ENCODE peak calls at places on chromosome 1, in five cellular contexts. W is GM20000; G is SK-MEL-5; K is iPS-NIHi11; Y is activated naive CD4-positive, alpha-beta T cell treated with anti-CD3 and anti-CD28 coated beads, Interleukin-2, amount 50 U/mL, for 16 hours. S is an unnamed sample.

GRCh38 chr1:89499320-89499719 is 25.3 kb upstream of the LRRC8B start:
- DNase-seq in K (no peak), Y (no peak), G (peak), W (no peak), S (no peak)

GRCh38 chr1:155646307-155646706 is 36.3 kb downstream of the MSTO1 start:
- DNase-seq in K (no peak), Y (no peak), W (no peak), G (peak), S (no peak)

GRCh38 chr1:205970486-205970885 is 27.2 kb upstream of the SLC26A9 start:
- DNase-seq in K (no peak), W (no peak), Y (no peak), G (no peak), S (no peak)

GRCh38 chr1:42983253-42983652 is 24.6 kb upstream of the SLC2A1 start:
- DNase-seq in K (no peak), Y (no peak), G (no peak), W (no peak), S (no peak)

GRCh38 chr1:199774433-199775089 is 252.9 kb upstream of the NR5A2 start:
- DNase-seq in K (no peak), Y (no peak), W (no peak), G (no peak), S (no peak)

GRCh38 chr1:10631811-10632481 is 157.2 kb downstream of the PEX14 start:
- DNase-seq in W (no peak), K (no peak), Y (peak), G (no peak), S (no peak)

GRCh38 chr1:4960336-4960735 is 305.9 kb downstream of the AJAP1 start:
- DNase-seq in W (no peak), Y (no peak), G (no peak), K (no peak), S (no peak)

GRCh38 chr1:232627645-232628334 is 2.1 kb downstream of the SIPA1L2 start:
- DNase-seq in G (peak), W (peak), Y (no peak), K (peak), S (peak)

GRCh38 chr1:193417945-193418744 is 231.7 kb upstream of the B3GALT2 start:
- DNase-seq in Y (no peak), W (no peak), G (peak), K (no peak), S (peak)

GRCh38 chr1:210373878-210374599 is 45.3 kb downstream of the HHAT start:
- DNase-seq in K (peak), Y (peak), G (peak), W (peak), S (peak)

GRCh38 chr1:235919797-235920475 is 53.2 kb upstream of the LYST start:
- DNase-seq in W (no peak), G (peak), K (peak), Y (no peak), S (no peak)

GRCh38 chr1:25810341-25811299 is 9.1 kb upstream of the MTFR1L start:
- DNase-seq in K (peak), W (peak), G (peak), Y (peak), S (peak)

GRCh38 chr1:43101061-43101460 is 71.0 kb downstream of the EBNA1BP2 start:
- DNase-seq in G (no peak), Y (no peak), W (no peak), K (no peak), S (no peak)

GRCh38 chr1:31943546-31944184 is 5.5 kb upstream of the PTP4A2 start:
- DNase-seq in W (no peak), G (peak), K (no peak), Y (no peak), S (peak)

GRCh38 chr1:221637641-221638041 is 104.2 kb downstream of the DUSP10 start:
- DNase-seq in K (no peak), W (no peak), Y (no peak), G (peak), S (no peak)

GRCh38 chr1:2495546-2495945 is 19.5 kb downstream of the PLCH2 start:
- DNase-seq in W (no peak), G (no peak), Y (no peak), K (no peak), S (no peak)

GRCh38 chr1:16367258-16367967 is 371 bp downstream of the SZRD1 start:
- DNase-seq in Y (peak), G (peak), K (peak), W (peak), S (peak)

GRCh38 chr1:9326596-9326995 is 33.9 kb downstream of the SPSB1 start:
- DNase-seq in W (no peak), G (no peak), K (no peak), Y (no peak), S (no peak)

GRCh38 chr1:6467744-6468688 is 2.0 kb upstream of the TNFRSF25 start:
- DNase-seq in Y (no peak), G (no peak), K (no peak), W (no peak), S (no peak)

GRCh38 chr1:212858461-212859265 is 588 bp downstream of the FLVCR1 start:
- DNase-seq in W (peak), Y (no peak), G (peak), K (no peak), S (peak)

GRCh38 chr1:66676616-66677298 is 75.5 kb upstream of the DYNLT5 start:
- DNase-seq in K (no peak), Y (no peak), W (no peak), G (no peak), S (peak)

GRCh38 chr1:203462878-203463277 is 12.7 kb upstream of the PRELP start:
- DNase-seq in K (no peak), Y (no peak), W (no peak), G (no peak), S (no peak)

GRCh38 chr1:150227228-150227627 is 8.7 kb downstream of the ANP32E start:
- DNase-seq in K (no peak), W (no peak), Y (no peak), G (no peak), S (no peak)

GRCh38 chr1:186985889-186986491 is 157.2 kb downstream of the PLA2G4A start:
- DNase-seq in K (peak), Y (no peak), G (peak), W (peak), S (peak)

GRCh38 chr1:164958995-164959788 is 397.3 kb downstream of the LMX1A start:
- DNase-seq in G (no peak), Y (no peak), W (no peak), K (no peak), S (no peak)

GRCh38 chr1:168004531-168004930 is 67.7 kb upstream of the MPC2 start:
- DNase-seq in W (no peak), K (no peak), Y (no peak), G (peak), S (no peak)

GRCh38 chr1:235866207-235866912 is at the start of gene LYST:
- DNase-seq in G (peak), K (peak), W (peak), Y (peak), S (peak)

GRCh38 chr1:170340259-170340658 is 191.7 kb upstream of the GORAB start:
- DNase-seq in W (no peak), G (no peak), K (no peak), Y (no peak), S (no peak)